ENCODE peak calls at places on chromosomes 1 and 21, in ten cellular contexts. W is A549; Y is mucosa of descending colon; Z is H9; Q is hepatocyte; H is adrenal gland; X is uterus; G is effector memory CD4-positive, alpha-beta T cell; A is OCI-LY7; K is testis. U is an unnamed sample.

GRCh38 chr1:22916469-22916817 is 56.2 kb downstream of the LACTBL1 start:
- DNase-seq in K (no peak), W (no peak), Y (no peak), H (no peak), G (no peak), Z (no peak), X (no peak), Q (no peak), A (peak; percentile 12), U (no peak)

GRCh38 chr1:47440849-47441170 is 3.0 kb downstream of the FOXD2 start:
- DNase-seq in G (no peak), A (no peak), H (no peak), Y (no peak), W (no peak), X (no peak), Z (no peak), K (no peak), Q (no peak), U (no peak)

GRCh38 chr1:235834620-235835019 is 32.1 kb downstream of the LYST start:
- DNase-seq in Y (no peak), Q (no peak), K (peak; percentile 62), Z (no peak), H (no peak), W (no peak), X (no peak), A (no peak), G (no peak), U (no peak)

GRCh38 chr21:38467911-38468310 is 30.4 kb downstream of the ERG start:
- DNase-seq in Q (no peak), K (no peak), G (no peak), H (no peak), Y (no peak), X (no peak), W (no peak), A (no peak), Z (peak; percentile 52), U (no peak)

GRCh38 chr1:192958350-192958749 is 100.8 kb downstream of the UCHL5 start:
- DNase-seq in K (no peak), Q (no peak), X (no peak), W (no peak), A (no peak), Z (no peak), Y (no peak), G (no peak), H (no peak), U (no peak)

GRCh38 chr21:42251654-42252053 is 32.7 kb downstream of the ABCG1 start:
- DNase-seq in Y (no peak), Q (no peak), X (no peak), W (no peak), K (no peak), G (no peak), A (no peak), Z (no peak), H (no peak), U (no peak)

GRCh38 chr1:66374561-66375111 is 159.3 kb upstream of the SGIP1 start:
- DNase-seq in Z (no peak), K (no peak), W (no peak), G (no peak), Q (no peak), Y (no peak), H (no peak), X (no peak), A (peak; percentile 41), U (no peak)

GRCh38 chr21:39710866-39711265 is 34.1 kb upstream of the IGSF5 start:
- DNase-seq in W (no peak), K (no peak), G (no peak), X (no peak), Z (no peak), Y (no peak), Q (no peak), H (no peak), A (no peak), U (no peak)

GRCh38 chr21:46347791-46348381 is 23.9 kb downstream of the PCNT start:
- DNase-seq in K (no peak), W (no peak), Z (no peak), Q (no peak), H (peak; percentile 96), G (no peak), Y (no peak), X (no peak), A (peak; percentile 43), U (no peak)

GRCh38 chr1:105909811-105910210 is 1146.7 kb upstream of the PRMT6 start:
- DNase-seq in Y (no peak), Z (peak; percentile 29), K (no peak), Q (no peak), G (no peak), H (no peak), X (no peak), A (no peak), W (no peak), U (no peak)

GRCh38 chr1:22790232-22791008 is 79.8 kb downstream of the EPHB2 start:
- DNase-seq in K (no peak), H (no peak), Q (no peak), Z (no peak), X (no peak), A (no peak), Y (peak; percentile 81), G (no peak), W (no peak), U (no peak)

GRCh38 chr1:207808911-207809555 is 57.2 kb downstream of the CD46 start:
- DNase-seq in Z (no peak), X (no peak), H (no peak), K (no peak), A (no peak), W (no peak), G (no peak), Q (no peak), Y (no peak), U (no peak)

GRCh38 chr1:12435639-12436344 is 182.2 kb downstream of the DHRS3 start:
- DNase-seq in X (no peak), W (no peak), K (no peak), A (peak; percentile 6), Q (no peak), G (no peak), Z (no peak), Y (no peak), H (no peak), U (no peak)

GRCh38 chr1:7292033-7292681 is 478.9 kb upstream of the VAMP3 start:
- DNase-seq in W (no peak), K (no peak), G (no peak), H (no peak), X (no peak), Q (no peak), Y (no peak), Z (no peak), A (no peak), U (no peak)

GRCh38 chr21:15289896-15290841 is 225.4 kb upstream of the NRIP1 start:
- DNase-seq in X (no peak), Z (peak; percentile 92), K (peak; percentile 55), W (no peak), H (no peak), Y (peak; percentile 87), G (no peak), A (no peak), Q (peak; percentile 62), U (no peak)

GRCh38 chr1:212132040-212132439 is 96.5 kb downstream of the DTL start:
- DNase-seq in X (no peak), Q (peak; percentile 26), K (no peak), G (no peak), H (no peak), Y (no peak), W (no peak), A (no peak), Z (no peak), U (no peak)

GRCh38 chr1:175338447-175339135 is 146.0 kb upstream of the KIAA0040 start:
- DNase-seq in A (peak; percentile 80), Z (peak; percentile 85), G (no peak), Y (no peak), H (no peak), K (peak; percentile 68), X (no peak), W (peak; percentile 15), Q (peak; percentile 29), U (peak; percentile 12)

GRCh38 chr1:156502749-156503671 is 2.4 kb upstream of the MEF2D start:
- DNase-seq in Q (peak; percentile 82), Z (peak; percentile 96), A (peak; percentile 30), X (peak; percentile 89), H (peak; percentile 92), K (peak; percentile 78), G (no peak), W (peak; percentile 96), Y (peak; percentile 64), U (no peak)

GRCh38 chr1:224432141-224432540 is 2.5 kb downstream of the WDR26 start:
- DNase-seq in Z (no peak), G (no peak), W (no peak), K (no peak), X (no peak), Y (no peak), H (no peak), Q (no peak), A (no peak), U (no peak)

GRCh38 chr21:29316029-29316742 is 17.5 kb downstream of the BACH1 start:
- DNase-seq in A (no peak), W (no peak), Y (no peak), K (no peak), X (no peak), G (no peak), Z (no peak), Q (no peak), H (no peak), U (no peak)
- H3K9me3 ChIP-seq in A (no peaks in the 10 kb centered on the region), W (no peaks in the 10 kb centered on the region), Y (no peaks in the 10 kb centered on the region), K (no peaks in the 10 kb centered on the region), X (no peaks in the 10 kb centered on the region), G (no peaks in the 10 kb centered on the region), Z (no peaks in the 10 kb centered on the region), Q (no peaks in the 10 kb centered on the region), H (no peaks in the 10 kb centered on the region), U (peaks cover under 1% of the 10 kb centered on the region)

DNA sequence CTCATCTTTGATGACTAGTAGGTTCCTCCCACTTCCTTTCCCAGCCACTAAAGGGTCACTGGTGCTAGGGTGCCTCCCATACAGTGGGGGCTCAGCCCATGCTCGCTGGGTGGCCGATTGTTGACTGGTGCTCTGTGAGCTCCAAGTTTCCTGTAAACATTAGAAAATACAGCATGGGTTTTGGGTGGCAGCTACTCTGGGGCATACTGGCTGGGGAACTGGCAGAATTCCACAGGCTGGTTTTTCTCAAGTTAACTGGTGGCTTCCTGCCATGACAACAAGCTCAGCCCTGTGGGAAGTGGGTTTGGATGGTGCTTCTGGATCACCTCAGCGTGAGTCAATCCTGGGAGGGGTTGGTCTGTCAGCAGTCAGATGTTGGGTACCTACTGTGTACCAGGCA is 28.7 kb upstream of the CRNN start:
- DNase-seq in W (no peak), Z (no peak), Q (no peak), H (no peak), G (no peak), Y (no peak), K (no peak), X (no peak), A (no peak), U (no peak)
- H3K9me3 ChIP-seq in W (no peaks in the 10 kb centered on the region), Z (peaks cover 76% of the 10 kb centered on the region), Q (no peaks in the 10 kb centered on the region), H (no peaks in the 10 kb centered on the region), G (no peaks in the 10 kb centered on the region), Y (no peaks in the 10 kb centered on the region), K (no peaks in the 10 kb centered on the region), X (no peaks in the 10 kb centered on the region), A (no peaks in the 10 kb centered on the region), U (no peaks in the 10 kb centered on the region)

GRCh38 chr21:9730866-9731265 is 790.5 kb upstream of the TPTE start:
- DNase-seq in W (no peak), Q (no peak), Y (no peak), K (no peak), Z (no peak), X (no peak), G (no peak), A (no peak), H (no peak), U (no peak)
- H3K9me3 ChIP-seq in W (no peaks in the 10 kb centered on the region), Q (peaks cover 24% of the 10 kb centered on the region), Y (peaks cover 75% of the 10 kb centered on the region), K (no peaks in the 10 kb centered on the region), Z (peaks cover 96% of the 10 kb centered on the region), X (no peaks in the 10 kb centered on the region), G (peaks cover 3% of the 10 kb centered on the region), A (peaks cover 34% of the 10 kb centered on the region), H (no peaks in the 10 kb centered on the region), U (no peaks in the 10 kb centered on the region)

GRCh38 chr1:79848316-79848715 is 841.8 kb upstream of the ADGRL4 start:
- DNase-seq in Q (no peak), G (no peak), A (no peak), Y (no peak), H (no peak), W (no peak), X (no peak), K (no peak), Z (no peak), U (no peak)
- H3K9me3 ChIP-seq in Q (no peaks in the 10 kb centered on the region), G (no peaks in the 10 kb centered on the region), A (no peaks in the 10 kb centered on the region), Y (no peaks in the 10 kb centered on the region), H (no peaks in the 10 kb centered on the region), W (no peaks in the 10 kb centered on the region), X (no peaks in the 10 kb centered on the region), K (no peaks in the 10 kb centered on the region), Z (no peaks in the 10 kb centered on the region), U (no peaks in the 10 kb centered on the region)